ENCODE peak calls at places on chromosomes 7 and 10, in four cellular contexts. W is H9, H is H1, A is IMR-90. D is an unnamed sample.

GRCh38 chr7:41224063-41224763 is 478.7 kb downstream of the INHBA start:
- DNase-seq in W (no peak), H (no peak), A (peak; percentile 78), D (peak; percentile 32)

GRCh38 chr7:148867571-148868377 is 16.3 kb downstream of the EZH2 start:
- DNase-seq in W (no peak), H (no peak), A (no peak), D (no peak)

GRCh38 chr10:44070282-44070681 is 314.6 kb downstream of the CXCL12 start:
- DNase-seq in W (no peak), H (no peak), A (no peak), D (no peak)

GRCh38 chr10:47374611-47375536 is 9.2 kb downstream of the ZNF488 start:
- DNase-seq in W (peak; percentile 8), H (peak; percentile 26), A (peak; percentile 62), D (no peak)

GRCh38 chr10:132721725-132722124 is 64.2 kb downstream of the NKX6-2 start:
- DNase-seq in W (no peak), H (no peak), A (peak; percentile 49), D (peak; percentile 71)

GRCh38 chr7:73622527-73622908 is 1.8 kb downstream of the MLXIPL start:
- DNase-seq in W (no peak), H (no peak), A (no peak), D (no peak)

GRCh38 chr10:117663750-117664149 is 121.2 kb downstream of the EMX2 start:
- DNase-seq in W (no peak), H (no peak), A (peak; percentile 28), D (peak; percentile 94)

GRCh38 chr10:48300556-48300955 is 5.9 kb upstream of the MAPK8 start:
- DNase-seq in W (no peak), H (no peak), A (no peak), D (no peak)

GRCh38 chr7:41890631-41891265 is 187.9 kb upstream of the INHBA start:
- DNase-seq in W (no peak), H (no peak), A (no peak), D (no peak)

GRCh38 chr7:152329469-152329868 is 106.3 kb downstream of the KMT2C start:
- DNase-seq in W (no peak), H (no peak), A (no peak), D (no peak)

GRCh38 chr7:111540199-111540815 is 22.0 kb downstream of the IMMP2L start:
- DNase-seq in W (no peak), H (no peak), A (no peak), D (no peak)

GRCh38 chr7:36661135-36661840 is 63.0 kb downstream of the AOAH start:
- DNase-seq in W (peak; percentile 58), H (no peak), A (peak; percentile 26), D (no peak)

GRCh38 chr7:44561962-44562621 is 11.6 kb downstream of the DDX56 start:
- DNase-seq in W (no peak), H (no peak), A (peak; percentile 54), D (peak; percentile 53)

GRCh38 chr7:156673454-156673853 is 32.9 kb downstream of the RNF32 start:
- DNase-seq in W (no peak), H (no peak), A (no peak), D (no peak)

GRCh38 chr10:91290607-91291006 is 70.1 kb downstream of the PCGF5 start:
- DNase-seq in W (no peak), H (no peak), A (no peak), D (no peak)

GRCh38 chr7:36985866-36986402 is 261.6 kb upstream of the AOAH start:
- DNase-seq in W (no peak), H (no peak), A (no peak), D (no peak)

GRCh38 chr10:12194752-12195271 is 879 bp downstream of the NUDT5 start:
- DNase-seq in W (no peak), H (no peak), A (peak; percentile 31), D (peak; percentile 70)

GRCh38 chr7:47954231-47954911 is 6.1 kb upstream of the PKD1L1 start:
- DNase-seq in W (peak; percentile 10), H (no peak), A (peak; percentile 76), D (peak; percentile 30)

GRCh38 chr10:44828515-44829142 is 82.5 kb upstream of the TMEM72 start:
- DNase-seq in W (no peak), H (no peak), A (peak; percentile 54), D (no peak)

GRCh38 chr10:131692176-131692575 is 208.6 kb upstream of the PPP2R2D start:
- DNase-seq in W (no peak), H (no peak), A (no peak), D (no peak)

GRCh38 chr10:72889391-72889831 is 4.1 kb upstream of the OIT3 start:
- DNase-seq in W (no peak), H (no peak), A (peak; percentile 49), D (no peak)

GRCh38 chr10:114648368-114648767 is 9.7 kb downstream of the ABLIM1 start:
- DNase-seq in W (no peak), H (no peak), A (peak; percentile 94), D (peak; percentile 70)

GRCh38 chr7:150951521-150951920 is 26.6 kb downstream of the KCNH2 start:
- DNase-seq in W (no peak), H (no peak), A (no peak), D (no peak)

GRCh38 chr10:132649651-132650360 is 112.2 kb downstream of the INPP5A start:
- DNase-seq in W (no peak), H (no peak), A (no peak), D (no peak)

GRCh38 chr10:52597189-52597863 is 175.3 kb downstream of the MBL2 start:
- DNase-seq in W (no peak), H (no peak), A (no peak), D (peak; percentile 15)

GRCh38 chr7:31497501-31497900 is 16.4 kb upstream of the ITPRID1 start:
- DNase-seq in W (no peak), H (no peak), A (no peak), D (no peak)

GRCh38 chr7:14888904-14889482 is 13.6 kb downstream of the DGKB start:
- DNase-seq in W (no peak), H (no peak), A (no peak), D (peak; percentile 3)

GRCh38 chr10:7797582-7797981 is 9.6 kb downstream of the ATP5F1C start:
- DNase-seq in W (no peak), H (no peak), A (peak; percentile 96), D (peak; percentile 92)

GRCh38 chr10:76012928-76013327 is 581.5 kb downstream of the LRMDA start:
- DNase-seq in W (no peak), H (no peak), A (no peak), D (no peak)

GRCh38 chr10:66176772-66177171 is 749.1 kb upstream of the LRRTM3 start:
- DNase-seq in W (no peak), H (no peak), A (peak; percentile 31), D (peak; percentile 63)

GRCh38 chr7:98802088-98802780 is 67.6 kb downstream of the TMEM130 start:
- DNase-seq in W (peak; percentile 44), H (no peak), A (peak; percentile 19), D (peak; percentile 43)

GRCh38 chr10:63474488-63474887 is 8.7 kb upstream of the JMJD1C start:
- DNase-seq in W (no peak), H (no peak), A (no peak), D (no peak)

GRCh38 chr7:157813741-157814661 is 477.2 kb downstream of the DNAJB6 start:
- DNase-seq in W (no peak), H (no peak), A (no peak), D (no peak)
- H2BK5ac ChIP-seq in W (no peak overlapping the region), H (no peak overlapping the region), A (no peak overlapping the region), D (no peak overlapping the region)

GRCh38 chr7:5582532-5582935 is 158.9 kb upstream of the TNRC18 start:
- DNase-seq in W (no peak), H (no peak), A (no peak), D (no peak)
- H2BK120ac ChIP-seq in W (no peak overlapping the region), H (no peak overlapping the region), A (no peak overlapping the region), D (no peak overlapping the region)

GRCh38 chr10:95907454-95908253 is at the start of gene CC2D2B:
- DNase-seq in W (peak; percentile 90), H (peak; percentile 91), A (peak; percentile 74), D (peak; percentile 88)
- H2BK5ac ChIP-seq in W (no peak within 1 kb of the TSS), H (peak within 1 kb of the TSS; percentile 95), A (peak within 1 kb of the TSS; percentile 69), D (peak within 1 kb of the TSS; percentile 66)

DNA sequence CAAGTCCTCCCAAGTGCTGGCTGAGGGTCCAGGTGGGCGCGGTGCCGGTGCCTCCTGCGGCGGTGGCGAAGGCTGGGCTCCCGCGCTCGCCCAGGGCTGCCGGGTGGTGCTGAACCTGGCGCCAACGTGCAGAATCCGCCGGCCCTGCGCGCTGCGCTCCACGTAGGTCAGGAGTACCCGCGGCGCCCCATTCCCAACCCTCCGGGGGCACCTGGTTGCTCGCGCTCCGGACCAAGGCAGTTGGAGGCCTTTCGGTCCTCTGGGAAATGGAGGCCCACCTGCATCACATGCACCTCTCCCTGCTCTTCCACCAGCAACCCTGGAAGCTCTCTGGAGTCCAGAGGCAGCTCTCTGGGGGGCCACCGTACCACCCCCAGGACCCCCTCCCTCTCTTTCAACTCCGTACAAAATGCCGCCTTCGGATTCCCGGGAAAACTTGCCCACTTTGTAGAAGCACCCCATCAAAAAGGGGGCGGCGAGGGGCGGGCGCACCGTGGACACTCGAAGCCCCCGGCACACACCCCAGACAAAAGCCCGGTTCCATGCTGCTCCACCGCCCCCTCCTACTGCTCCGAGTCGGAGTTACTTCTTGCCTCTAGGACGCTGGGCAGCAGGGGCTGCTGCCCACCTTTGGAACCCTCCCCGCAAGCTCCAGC is 706 bp downstream of the SLC16A9 start:
- DNase-seq in W (peak; percentile 53), H (peak; percentile 71), A (no peak), D (peak; percentile 6)
- H2BK120ac ChIP-seq in W (no peak overlapping the region), H (no peak overlapping the region), A (no peak overlapping the region), D (peak overlapping the region; percentile 55)

GRCh38 chr10:125060486-125060850 is 99.9 kb downstream of the CTBP2 start:
- DNase-seq in W (no peak), H (no peak), A (peak; percentile 56), D (no peak)
- H2BK5ac ChIP-seq in W (no peak overlapping the region), H (no peak overlapping the region), A (peak overlapping the region; percentile 14), D (no peak overlapping the region)

DNA sequence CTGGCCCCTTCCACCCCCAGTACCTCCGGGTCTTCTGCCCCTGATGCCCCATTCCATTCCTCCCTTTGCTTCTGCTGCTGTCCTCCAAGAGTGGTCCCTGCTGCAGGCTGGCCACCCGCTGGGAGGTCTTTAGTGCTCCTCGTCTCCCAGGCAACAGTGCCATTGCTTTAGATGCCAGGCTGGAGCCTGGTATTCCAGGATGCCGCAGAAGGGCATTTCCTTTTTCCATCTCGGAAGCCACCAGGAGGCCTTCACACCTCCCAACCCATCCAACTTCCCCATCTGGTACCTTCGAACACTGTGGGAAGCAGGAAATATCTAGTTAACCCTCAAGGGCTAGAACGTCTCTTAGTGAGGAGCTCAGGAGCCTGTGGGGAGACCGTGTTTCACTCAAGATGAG is 92.9 kb upstream of the DUSP5 start:
- DNase-seq in W (no peak), H (no peak), A (no peak), D (no peak)
- H2BK120ac ChIP-seq in W (no peak overlapping the region), H (no peak overlapping the region), A (peak overlapping the region; percentile 68), D (no peak overlapping the region)

DNA sequence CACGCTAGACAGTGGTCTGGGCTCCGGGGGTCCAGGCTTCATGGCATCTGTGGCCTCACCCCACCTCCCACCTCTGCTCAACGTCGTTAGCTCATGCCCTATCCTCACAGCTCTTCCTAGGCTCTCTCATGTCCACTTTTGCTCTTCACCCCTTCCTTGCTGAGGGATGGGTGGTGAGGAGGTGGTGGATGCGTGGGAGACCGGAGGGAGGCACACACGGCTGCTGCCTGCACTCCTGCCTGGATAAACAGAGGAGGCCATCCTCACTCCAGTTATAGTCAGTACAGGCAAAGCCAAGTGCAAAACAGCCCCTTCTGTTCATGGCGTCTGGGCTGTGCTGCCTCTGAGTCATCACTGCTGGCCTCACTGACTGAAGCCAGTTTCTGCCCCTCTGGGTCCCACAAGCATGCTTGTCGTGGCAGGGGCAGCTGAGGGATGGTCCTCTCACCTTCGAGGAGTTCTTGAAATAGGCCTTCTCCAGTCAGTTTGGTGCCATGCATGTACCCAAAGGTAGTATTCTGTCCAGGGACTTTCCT is 31.9 kb upstream of the LRRC4 start:
- DNase-seq in W (no peak), H (no peak), A (peak; percentile 22), D (no peak)
- H2BK5ac ChIP-seq in W (no peak overlapping the region), H (no peak overlapping the region), A (no peak overlapping the region), D (no peak overlapping the region)

D was measured in mesenchymal stem cell.